ENCODE peak calls at places on chromosomes 5 and 9, in ten cellular contexts. P is right lobe of liver, H is IMR-90, D is astrocyte of the spinal cord, Z is AG09309, V is progenitor cell of endocrine pancreas, T is type B pancreatic cell, N is WTC11, F is LNCaP clone FGC, X is uterus. S is an unnamed sample.

GRCh38 chr9:99873943-99874584 is 32.4 kb upstream of the STX17 start:
- DNase-seq in P (no peak), H (peak; percentile 25), D (peak; percentile 7), Z (no peak), V (no peak), T (no peak), N (no peak), F (no peak), X (no peak), S (no peak)

GRCh38 chr9:123568691-123569342 is 212.8 kb downstream of the CRB2 start:
- DNase-seq in P (no peak), H (peak; percentile 50), D (peak; percentile 61), Z (peak; percentile 76), V (no peak), T (no peak), N (no peak), F (peak; percentile 55), X (peak; percentile 48), S (no peak)

GRCh38 chr9:137314561-137315560 is 12.8 kb upstream of the NRARP start:
- DNase-seq in P (no peak), H (no peak), D (no peak), Z (no peak), V (peak; percentile 19), T (peak; percentile 71), N (no peak), F (no peak), X (no peak), S (peak; percentile 78)

GRCh38 chr5:158174918-158175663 is 316.1 kb upstream of the CLINT1 start:
- DNase-seq in P (peak; percentile 72), H (peak; percentile 56), D (peak; percentile 64), Z (peak; percentile 32), V (peak; percentile 68), T (peak; percentile 76), N (peak; percentile 85), F (no peak), X (peak; percentile 85), S (no peak)

GRCh38 chr5:71651554-71651953 is 64.4 kb downstream of the MCCC2 start:
- DNase-seq in P (no peak), H (no peak), D (no peak), Z (no peak), V (no peak), T (no peak), N (no peak), F (no peak), X (no peak), S (no peak)

GRCh38 chr9:22119537-22120167 is 110.5 kb upstream of the CDKN2B start:
- DNase-seq in P (no peak), H (peak; percentile 50), D (peak; percentile 63), Z (no peak), V (no peak), T (no peak), N (no peak), F (no peak), X (no peak), S (no peak)

GRCh38 chr9:32928912-32929311 is 72.5 kb downstream of the APTX start:
- DNase-seq in P (no peak), H (no peak), D (no peak), Z (no peak), V (no peak), T (no peak), N (no peak), F (no peak), X (no peak), S (no peak)

GRCh38 chr5:3091040-3091774 is 339.7 kb upstream of the IRX2 start:
- DNase-seq in P (no peak), H (no peak), D (no peak), Z (no peak), V (no peak), T (no peak), N (no peak), F (no peak), X (no peak), S (no peak)

GRCh38 chr5:1208743-1209551 is 7.6 kb downstream of the SLC6A19 start:
- DNase-seq in P (no peak), H (no peak), D (no peak), Z (no peak), V (no peak), T (no peak), N (peak; percentile 18), F (no peak), X (no peak), S (peak; percentile 71)

GRCh38 chr9:94912700-94913249 is 186.3 kb downstream of the AOPEP start:
- DNase-seq in P (no peak), H (peak; percentile 86), D (peak; percentile 86), Z (no peak), V (no peak), T (no peak), N (no peak), F (no peak), X (no peak), S (no peak)

GRCh38 chr5:123000731-123001130 is 35.8 kb downstream of the PPIC start:
- DNase-seq in P (no peak), H (no peak), D (no peak), Z (no peak), V (no peak), T (no peak), N (no peak), F (no peak), X (no peak), S (no peak)

GRCh38 chr5:122996102-122996501 is 40.4 kb downstream of the PPIC start:
- DNase-seq in P (peak; percentile 75), H (no peak), D (no peak), Z (no peak), V (no peak), T (no peak), N (no peak), F (no peak), X (no peak), S (no peak)

GRCh38 chr5:122997294-122997693 is 39.2 kb downstream of the PPIC start:
- DNase-seq in P (no peak), H (no peak), D (no peak), Z (no peak), V (no peak), T (no peak), N (no peak), F (no peak), X (no peak), S (no peak)

GRCh38 chr5:123001801-123002200 is 34.7 kb downstream of the PPIC start:
- DNase-seq in P (no peak), H (no peak), D (no peak), Z (no peak), V (no peak), T (no peak), N (no peak), F (no peak), X (no peak), S (no peak)

GRCh38 chr5:122999947-123000563 is 36.5 kb downstream of the PPIC start:
- DNase-seq in P (peak; percentile 72), H (no peak), D (peak; percentile 25), Z (no peak), V (no peak), T (no peak), N (peak; percentile 79), F (peak; percentile 31), X (no peak), S (no peak)
- TF ChIP-seq CTCF in P (peak; percentile 63), H (peak; percentile 18), D (peak; percentile 46), Z (no peak), V (peak; percentile 60), T (peak; percentile 71), N (peak; percentile 58), F (peak; percentile 65), X (peak; percentile 15), S (peak; percentile 31)

DNA sequence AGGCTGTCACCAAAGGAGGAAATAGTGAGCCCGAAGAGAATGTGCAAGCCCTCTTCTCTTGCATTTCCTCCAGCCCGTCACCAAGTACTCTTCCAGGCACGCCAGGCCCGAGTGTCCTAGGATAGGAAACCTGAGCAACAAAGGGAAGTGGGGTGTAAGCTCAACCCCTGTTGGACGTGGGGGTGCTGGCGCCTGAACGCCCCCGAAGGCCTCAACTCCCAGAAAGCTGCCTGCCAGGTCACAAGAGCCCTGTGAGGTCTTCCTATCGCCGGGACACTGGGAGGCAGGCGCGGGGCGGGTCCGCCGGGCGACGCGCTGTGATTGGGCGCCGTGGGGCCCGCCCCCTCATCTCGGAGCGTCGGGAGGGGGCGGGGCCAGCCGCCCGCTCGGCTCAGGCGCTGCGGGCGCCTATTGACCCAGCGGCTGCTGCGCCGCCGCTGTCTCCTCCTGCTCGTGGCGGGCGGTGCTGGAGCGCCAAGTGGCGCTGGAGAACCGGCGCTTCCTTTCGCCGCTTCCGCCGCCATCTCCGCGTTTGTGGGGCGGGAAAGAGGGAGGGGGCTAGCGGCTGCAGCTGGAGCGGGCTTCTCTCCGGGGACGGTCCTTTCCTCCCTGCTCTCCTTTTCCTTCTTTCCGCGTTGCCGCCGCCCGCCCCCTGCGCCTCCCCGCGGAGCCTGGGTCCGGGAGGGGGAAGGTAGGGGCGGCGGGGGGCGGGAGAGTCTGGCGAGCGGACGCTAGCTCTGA is 558 bp upstream of the MAN2A1 start:
- DNase-seq in P (peak; percentile 91), H (peak; percentile 84), D (peak; percentile 92), Z (no peak), V (peak; percentile 68), T (peak; percentile 86), N (peak; percentile 78), F (peak; percentile 63), X (peak; percentile 82), S (peak; percentile 96)
- TF ChIP-seq CTCF in P (no peak), H (peak; percentile 15), D (no peak), Z (no peak), V (no peak), T (no peak), N (peak; percentile 5), F (peak; percentile 23), X (peak; percentile 6), S (peak; percentile 5)

DNA sequence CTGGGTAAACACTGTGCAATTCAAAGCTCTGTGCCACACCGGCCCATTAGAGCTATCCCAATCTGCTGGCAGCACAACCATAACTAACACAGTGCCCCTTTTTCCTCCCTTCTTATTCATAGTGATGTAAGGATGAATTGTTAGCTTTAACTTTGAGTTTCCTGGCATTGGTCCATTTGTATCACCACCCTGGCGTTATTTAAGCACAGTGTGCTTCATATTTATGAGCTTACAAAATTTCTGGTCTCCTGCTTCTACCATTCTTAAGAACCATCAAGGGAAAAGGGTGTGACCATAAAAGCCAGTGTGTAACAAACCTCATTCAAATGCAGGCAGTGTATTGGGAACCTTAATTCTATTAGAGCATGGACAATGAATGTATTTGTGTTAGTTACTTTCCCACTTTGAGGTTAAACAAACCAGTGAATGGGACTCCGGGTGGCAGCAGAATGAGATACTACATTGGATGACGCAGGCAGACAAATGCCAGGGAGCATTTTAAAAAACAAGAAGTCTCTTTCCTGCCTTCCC is 222.6 kb downstream of the TMEM161B start:
- DNase-seq in P (no peak), H (no peak), D (peak; percentile 22), Z (no peak), V (no peak), T (no peak), N (no peak), F (no peak), X (no peak), S (no peak)
- TF ChIP-seq CTCF in P (no peak), H (no peak), D (no peak), Z (no peak), V (no peak), T (no peak), N (no peak), F (no peak), X (no peak), S (no peak)

DNA sequence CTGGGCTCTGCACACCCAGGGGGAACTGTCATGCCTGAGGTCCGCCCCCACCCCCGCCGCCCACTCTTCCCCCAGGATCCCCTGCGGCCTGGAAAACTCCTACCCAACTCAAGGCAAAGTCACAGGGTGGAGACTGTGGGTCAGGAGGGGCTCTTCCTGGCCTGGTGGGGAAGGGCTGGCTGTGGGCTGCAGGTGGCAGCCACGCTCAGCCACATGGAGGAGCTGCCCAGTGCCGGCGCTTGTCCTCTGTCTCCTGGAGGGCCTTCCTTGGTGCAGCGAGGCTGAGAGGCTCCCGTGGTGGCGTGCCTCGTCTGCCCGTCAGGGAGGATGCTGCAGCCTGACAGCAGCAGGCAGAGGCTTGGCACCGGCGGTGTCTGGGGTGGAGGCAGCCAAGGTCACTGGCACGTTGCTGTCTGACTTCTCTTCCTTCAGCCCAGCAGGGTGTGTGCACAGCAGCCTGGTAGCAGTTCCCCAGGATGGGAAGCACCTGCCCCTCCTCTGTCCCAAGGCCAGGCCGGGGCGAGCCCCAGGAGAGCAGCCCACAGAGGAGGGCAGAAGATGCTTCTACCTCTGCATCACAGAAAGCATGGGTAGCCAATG is 78.1 kb downstream of the ADAMTS2 start:
- DNase-seq in P (peak; percentile 43), H (no peak), D (no peak), Z (no peak), V (no peak), T (peak; percentile 58), N (peak; percentile 13), F (no peak), X (peak; percentile 34), S (no peak)
- TF ChIP-seq CTCF in P (no peak), H (peak; percentile 20), D (peak; percentile 7), Z (peak; percentile 38), V (no peak), T (no peak), N (no peak), F (no peak), X (no peak), S (no peak)

S was measured in kidney.